ENCODE peak calls at places on chromosomes 7 and 10, in seven cellular contexts. E is SW480; P is NCI-H774; S is astrocyte of the hippocampus; C is activated T-cell treated with anti-CD3 and anti-CD28 coated beads for 1 hour; N is foreskin keratinocyte; F is CD4-positive, alpha-beta memory T cell. J is an unnamed sample.

GRCh38 chr7:100351657-100352058 is 6.3 kb upstream of the PILRB start:
- DNase-seq in E (no peak), P (no peak), S (no peak), C (no peak), N (no peak), F (no peak), J (no peak)

GRCh38 chr7:158650821-158651225 is 53.8 kb downstream of the NCAPG2 start:
- DNase-seq in E (no peak), P (no peak), S (peak; percentile 83), C (no peak), N (no peak), F (no peak), J (no peak)

GRCh38 chr7:134351424-134351823 is 34.7 kb upstream of the SLC35B4 start:
- DNase-seq in E (no peak), P (no peak), S (peak; percentile 30), C (no peak), N (no peak), F (no peak), J (no peak)

GRCh38 chr10:18261063-18261462 is 120.8 kb downstream of the CACNB2 start:
- DNase-seq in E (no peak), P (no peak), S (no peak), C (no peak), N (no peak), F (no peak), J (no peak)

GRCh38 chr10:77513783-77514331 is 123.8 kb downstream of the KCNMA1 start:
- DNase-seq in E (peak; percentile 88), P (no peak), S (peak; percentile 97), C (no peak), N (peak; percentile 64), F (no peak), J (peak; percentile 22)

GRCh38 chr7:156722427-156722826 is 81.9 kb downstream of the RNF32 start:
- DNase-seq in E (no peak), P (peak; percentile 62), S (peak; percentile 45), C (no peak), N (no peak), F (no peak), J (no peak)

GRCh38 chr10:49646256-49646870 is 32.5 kb downstream of the CHAT start:
- DNase-seq in E (no peak), P (no peak), S (no peak), C (no peak), N (peak; percentile 42), F (no peak), J (no peak)

GRCh38 chr10:93622942-93623341 is 10.6 kb downstream of the PDE6C start:
- DNase-seq in E (no peak), P (no peak), S (no peak), C (no peak), N (no peak), F (no peak), J (no peak)

GRCh38 chr7:140031364-140031763 is 31.4 kb downstream of the PARP12 start:
- DNase-seq in E (no peak), P (no peak), S (no peak), C (no peak), N (no peak), F (no peak), J (no peak)

GRCh38 chr7:14806886-14807285 is 95.7 kb downstream of the DGKB start:
- DNase-seq in E (no peak), P (no peak), S (peak; percentile 21), C (no peak), N (no peak), F (no peak), J (no peak)

GRCh38 chr10:104391150-104391968 is 37.7 kb downstream of the CFAP58 start:
- DNase-seq in E (peak; percentile 39), P (no peak), S (peak; percentile 7), C (no peak), N (peak; percentile 68), F (no peak), J (peak; percentile 49)

GRCh38 chr7:107441576-107442422 is 28.1 kb upstream of the GPR22 start:
- DNase-seq in E (no peak), P (no peak), S (no peak), C (no peak), N (no peak), F (no peak), J (no peak)

GRCh38 chr10:100970076-100970913 is 991 bp downstream of the SEMA4G start:
- DNase-seq in E (peak; percentile 53), P (no peak), S (no peak), C (peak; percentile 20), N (no peak), F (peak; percentile 10), J (no peak)

GRCh38 chr7:97025983-97026704 is 1.5 kb upstream of the DLX5 start:
- DNase-seq in E (no peak), P (peak; percentile 61), S (peak; percentile 46), C (no peak), N (no peak), F (no peak), J (no peak)

GRCh38 chr7:130272456-130273080 is 5.9 kb downstream of the CPA2 start:
- DNase-seq in E (no peak), P (no peak), S (no peak), C (no peak), N (peak; percentile 58), F (no peak), J (no peak)

GRCh38 chr7:107902381-107902780 is 11.4 kb downstream of the DLD start:
- DNase-seq in E (no peak), P (no peak), S (peak; percentile 49), C (no peak), N (no peak), F (no peak), J (no peak)

GRCh38 chr7:119783799-119784198 is 489.2 kb upstream of the KCND2 start:
- DNase-seq in E (no peak), P (no peak), S (peak; percentile 20), C (no peak), N (peak; percentile 9), F (no peak), J (no peak)

GRCh38 chr10:53236941-53237340 is 464.4 kb upstream of the MBL2 start:
- DNase-seq in E (no peak), P (no peak), S (no peak), C (no peak), N (no peak), F (no peak), J (no peak)

GRCh38 chr7:389911-390601 is 100.1 kb downstream of the FOXL3 start:
- DNase-seq in E (no peak), P (no peak), S (no peak), C (no peak), N (no peak), F (no peak), J (no peak)

GRCh38 chr7:5591547-5591899 is 167.9 kb upstream of the TNRC18 start:
- DNase-seq in E (peak; percentile 95), P (no peak), S (peak; percentile 99), C (no peak), N (no peak), F (no peak), J (peak; percentile 38)

GRCh38 chr10:78346721-78347120 is 313.1 kb downstream of the RPS24 start:
- DNase-seq in E (no peak), P (no peak), S (no peak), C (no peak), N (no peak), F (no peak), J (no peak)

GRCh38 chr10:45505336-45505735 is 131.3 kb downstream of the ALOX5 start:
- DNase-seq in E (no peak), P (no peak), S (no peak), C (no peak), N (no peak), F (no peak), J (no peak)

GRCh38 chr10:30176182-30176581 is 116.8 kb upstream of the JCAD start:
- DNase-seq in E (no peak), P (no peak), S (peak; percentile 61), C (no peak), N (no peak), F (no peak), J (no peak)